ENCODE peak calls at places on chromosomes 6 and 20, in four cellular contexts. One of them, this sample, is unnamed.

GRCh38 chr6:152096863-152097496 is 289.5 kb downstream of the ESR1 start:
- DNase-seq in RWPE1: peak
- DNase-seq in foreskin keratinocyte: no peak
- DNase-seq in CD8-positive, alpha-beta T cell: no peak
- DNase-seq in this sample: no peak

GRCh38 chr6:168122521-168122920 is 43.5 kb upstream of the FRMD1 start:
- DNase-seq in RWPE1: no peak
- DNase-seq in foreskin keratinocyte: no peak
- DNase-seq in CD8-positive, alpha-beta T cell: no peak
- DNase-seq in this sample: no peak

GRCh38 chr6:168863467-168863866 is 390.2 kb downstream of the THBS2 start:
- DNase-seq in RWPE1: no peak
- DNase-seq in foreskin keratinocyte: no peak
- DNase-seq in CD8-positive, alpha-beta T cell: no peak
- DNase-seq in this sample: no peak

GRCh38 chr6:42969934-42970333 is 9.0 kb downstream of the PEX6 start:
- DNase-seq in RWPE1: no peak
- DNase-seq in foreskin keratinocyte: no peak
- DNase-seq in CD8-positive, alpha-beta T cell: no peak
- DNase-seq in this sample: no peak

GRCh38 chr6:98980814-98981213 is 33.1 kb upstream of the FBXL4 start:
- DNase-seq in RWPE1: no peak
- DNase-seq in foreskin keratinocyte: no peak
- DNase-seq in CD8-positive, alpha-beta T cell: no peak
- DNase-seq in this sample: no peak

GRCh38 chr20:35604444-35604750 is 11.2 kb upstream of the SPAG4 start:
- DNase-seq in RWPE1: no peak
- DNase-seq in foreskin keratinocyte: no peak
- DNase-seq in CD8-positive, alpha-beta T cell: no peak
- DNase-seq in this sample: no peak

GRCh38 chr6:39274903-39275302 is 39.3 kb downstream of the KCNK17 start:
- DNase-seq in RWPE1: no peak
- DNase-seq in foreskin keratinocyte: no peak
- DNase-seq in CD8-positive, alpha-beta T cell: no peak
- DNase-seq in this sample: no peak

GRCh38 chr20:43459022-43459942 is 1.6 kb downstream of the SRSF6 start:
- DNase-seq in RWPE1: no peak
- DNase-seq in foreskin keratinocyte: no peak
- DNase-seq in CD8-positive, alpha-beta T cell: no peak
- DNase-seq in this sample: no peak

GRCh38 chr6:130457605-130458004 is 91.8 kb downstream of the TMEM200A start:
- DNase-seq in RWPE1: no peak
- DNase-seq in foreskin keratinocyte: no peak
- DNase-seq in CD8-positive, alpha-beta T cell: no peak
- DNase-seq in this sample: no peak
- TF ChIP-seq CTCF in RWPE1: no peak
- TF ChIP-seq CTCF in foreskin keratinocyte: no peak
- TF ChIP-seq CTCF in CD8-positive, alpha-beta T cell: no peak
- TF ChIP-seq CTCF in this sample: no peak

GRCh38 chr6:558089-558488 is 98.8 kb downstream of the HUS1B start:
- DNase-seq in RWPE1: no peak
- DNase-seq in foreskin keratinocyte: no peak
- DNase-seq in CD8-positive, alpha-beta T cell: no peak
- DNase-seq in this sample: no peak
- TF ChIP-seq CTCF in RWPE1: no peak
- TF ChIP-seq CTCF in foreskin keratinocyte: peak
- TF ChIP-seq CTCF in CD8-positive, alpha-beta T cell: no peak
- TF ChIP-seq CTCF in this sample: no peak

GRCh38 chr6:17099401-17100059 is 2.3 kb upstream of the STMND1 start:
- DNase-seq in RWPE1: no peak
- DNase-seq in foreskin keratinocyte: no peak
- DNase-seq in CD8-positive, alpha-beta T cell: no peak
- DNase-seq in this sample: no peak

GRCh38 chr6:17107768-17108325 is 6.0 kb downstream of the STMND1 start:
- DNase-seq in RWPE1: no peak
- DNase-seq in foreskin keratinocyte: no peak
- DNase-seq in CD8-positive, alpha-beta T cell: no peak
- DNase-seq in this sample: no peak

GRCh38 chr6:17102258-17102870 is 514 bp downstream of the STMND1 start:
- DNase-seq in RWPE1: no peak
- DNase-seq in foreskin keratinocyte: no peak
- DNase-seq in CD8-positive, alpha-beta T cell: no peak
- DNase-seq in this sample: no peak

GRCh38 chr6:17101422-17102257 is at the start of gene STMND1:
- DNase-seq in RWPE1: peak
- DNase-seq in foreskin keratinocyte: no peak
- DNase-seq in CD8-positive, alpha-beta T cell: no peak
- DNase-seq in this sample: no peak

GRCh38 chr6:17103715-17104114 is 1.9 kb downstream of the STMND1 start:
- DNase-seq in RWPE1: no peak
- DNase-seq in foreskin keratinocyte: no peak
- DNase-seq in CD8-positive, alpha-beta T cell: no peak
- DNase-seq in this sample: no peak
- TF ChIP-seq CTCF in RWPE1: no peak
- TF ChIP-seq CTCF in foreskin keratinocyte: peak
- TF ChIP-seq CTCF in CD8-positive, alpha-beta T cell: no peak
- TF ChIP-seq CTCF in this sample: no peak

DNA sequence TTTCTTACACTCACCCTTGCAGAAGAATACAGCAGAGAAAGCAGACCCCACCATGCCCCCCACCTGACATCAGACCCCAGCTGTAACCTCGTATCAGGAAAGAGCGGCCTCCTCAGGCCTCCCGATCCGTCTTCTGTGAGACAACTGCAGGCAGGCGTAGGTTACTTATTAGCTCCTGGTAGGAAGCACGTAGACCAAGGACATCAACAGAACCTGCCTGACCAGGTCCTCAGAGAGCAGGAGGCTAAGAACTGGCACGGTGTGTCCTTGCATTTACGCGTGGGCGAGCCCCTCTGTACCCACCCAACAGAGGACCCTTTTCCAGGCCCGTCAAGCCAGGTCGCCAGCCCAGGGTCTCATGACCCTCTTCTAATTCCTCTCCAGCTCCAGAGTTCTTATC is 51.0 kb downstream of the ABHD12 start:
- DNase-seq in RWPE1: no peak
- DNase-seq in foreskin keratinocyte: no peak
- DNase-seq in CD8-positive, alpha-beta T cell: no peak
- DNase-seq in this sample: no peak
- TF ChIP-seq CTCF in RWPE1: no peak
- TF ChIP-seq CTCF in foreskin keratinocyte: no peak
- TF ChIP-seq CTCF in CD8-positive, alpha-beta T cell: no peak
- TF ChIP-seq CTCF in this sample: no peak

DNA sequence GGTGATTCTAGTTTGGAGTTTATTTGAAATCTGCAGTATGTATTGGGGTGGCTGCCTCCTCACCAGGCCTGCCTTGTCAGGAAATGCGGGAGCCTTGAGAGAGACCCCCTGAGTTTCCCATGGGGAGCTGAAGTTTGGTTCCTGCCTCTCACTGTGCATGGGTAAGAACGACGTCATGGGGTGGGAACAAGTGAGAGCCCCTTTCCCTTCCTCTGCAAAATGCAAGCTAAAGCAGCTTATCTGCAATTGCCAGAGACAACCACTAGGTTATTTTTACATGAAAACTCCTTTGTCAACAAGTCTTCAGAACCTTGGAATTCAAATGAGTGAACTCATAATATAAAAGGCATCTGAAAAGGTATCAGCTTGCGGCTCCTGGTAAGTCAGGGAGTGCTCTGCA is 58.4 kb downstream of the TMEM170B start:
- DNase-seq in RWPE1: no peak
- DNase-seq in foreskin keratinocyte: no peak
- DNase-seq in CD8-positive, alpha-beta T cell: no peak
- DNase-seq in this sample: no peak
- TF ChIP-seq CTCF in RWPE1: no peak
- TF ChIP-seq CTCF in foreskin keratinocyte: peak
- TF ChIP-seq CTCF in CD8-positive, alpha-beta T cell: no peak
- TF ChIP-seq CTCF in this sample: no peak

DNA sequence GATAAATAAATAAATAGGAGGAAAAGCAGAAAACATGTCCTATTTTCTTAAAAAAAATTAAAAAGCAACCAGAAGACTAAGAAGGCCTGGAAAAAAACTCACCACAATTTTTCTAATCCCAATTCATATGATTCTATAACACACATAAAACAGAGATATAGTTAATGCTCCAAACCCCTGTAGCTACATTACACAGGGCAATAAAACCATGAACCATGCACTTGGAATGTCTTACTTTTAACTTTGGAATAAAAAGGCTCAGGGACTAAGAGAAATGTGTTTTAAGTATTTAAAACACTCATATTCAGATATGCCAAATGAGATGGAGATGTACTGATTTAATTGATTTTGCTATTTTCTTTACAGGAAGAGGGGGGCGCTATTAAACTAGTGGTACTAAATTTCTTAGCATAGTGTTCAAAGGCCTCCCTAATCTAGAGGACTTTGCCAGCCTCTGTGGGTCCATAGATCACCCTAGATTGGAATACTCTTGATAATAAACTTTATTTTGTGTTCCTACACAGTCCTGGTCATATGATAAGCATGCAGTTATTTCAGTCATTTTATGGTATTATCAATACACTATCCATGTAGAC is 30.3 kb upstream of the GCM1 start:
- DNase-seq in RWPE1: no peak
- DNase-seq in foreskin keratinocyte: no peak
- DNase-seq in CD8-positive, alpha-beta T cell: no peak
- DNase-seq in this sample: no peak
- TF ChIP-seq CTCF in RWPE1: no peak
- TF ChIP-seq CTCF in foreskin keratinocyte: no peak
- TF ChIP-seq CTCF in CD8-positive, alpha-beta T cell: no peak
- TF ChIP-seq CTCF in this sample: no peak